ENCODE peak calls at places on chromosomes 11 and 22, in six cellular contexts. One of them, this sample, is unnamed.

GRCh38 chr11:68832476-68833176 is 9.1 kb downstream of the CPT1A start:
- DNase-seq in AG09309: peak; percentile 38
- DNase-seq in activated CD4-positive, alpha-beta T cell treated with anti-CD3 and anti-CD28 coated beads, Interleukin-2, amount 10 ng/mL, durations not matched to agents 7 days and 5 days: no peak
- DNase-seq in substantia nigra: no peak
- DNase-seq in stimulated activated CD8-positive, alpha-beta memory T cell treated with anti-CD3 and anti-CD28 coated beads, Interleukin-4, amount 100 ng/mL, for 48 hours: no peak
- DNase-seq in effector memory CD8-positive, alpha-beta T cell: no peak
- DNase-seq in this sample: no peak

GRCh38 chr11:111665779-111666178 is 63.5 kb downstream of the SIK2 start:
- DNase-seq in AG09309: no peak
- DNase-seq in activated CD4-positive, alpha-beta T cell treated with anti-CD3 and anti-CD28 coated beads, Interleukin-2, amount 10 ng/mL, durations not matched to agents 7 days and 5 days: peak; percentile 16
- DNase-seq in substantia nigra: no peak
- DNase-seq in stimulated activated CD8-positive, alpha-beta memory T cell treated with anti-CD3 and anti-CD28 coated beads, Interleukin-4, amount 100 ng/mL, for 48 hours: no peak
- DNase-seq in effector memory CD8-positive, alpha-beta T cell: no peak
- DNase-seq in this sample: peak; percentile 33

GRCh38 chr11:105000797-105001196 is 22.2 kb downstream of the CASP5 start:
- DNase-seq in AG09309: no peak
- DNase-seq in activated CD4-positive, alpha-beta T cell treated with anti-CD3 and anti-CD28 coated beads, Interleukin-2, amount 10 ng/mL, durations not matched to agents 7 days and 5 days: peak; percentile 58
- DNase-seq in substantia nigra: no peak
- DNase-seq in stimulated activated CD8-positive, alpha-beta memory T cell treated with anti-CD3 and anti-CD28 coated beads, Interleukin-4, amount 100 ng/mL, for 48 hours: peak; percentile 70
- DNase-seq in effector memory CD8-positive, alpha-beta T cell: peak; percentile 56
- DNase-seq in this sample: peak; percentile 56

GRCh38 chr22:42906605-42907338 is 49.7 kb upstream of the ARFGAP3 start:
- DNase-seq in AG09309: no peak
- DNase-seq in activated CD4-positive, alpha-beta T cell treated with anti-CD3 and anti-CD28 coated beads, Interleukin-2, amount 10 ng/mL, durations not matched to agents 7 days and 5 days: no peak
- DNase-seq in substantia nigra: no peak
- DNase-seq in stimulated activated CD8-positive, alpha-beta memory T cell treated with anti-CD3 and anti-CD28 coated beads, Interleukin-4, amount 100 ng/mL, for 48 hours: no peak
- DNase-seq in effector memory CD8-positive, alpha-beta T cell: no peak
- DNase-seq in this sample: no peak

GRCh38 chr22:27438271-27438980 is 363.1 kb downstream of the MN1 start:
- DNase-seq in AG09309: no peak
- DNase-seq in activated CD4-positive, alpha-beta T cell treated with anti-CD3 and anti-CD28 coated beads, Interleukin-2, amount 10 ng/mL, durations not matched to agents 7 days and 5 days: no peak
- DNase-seq in substantia nigra: no peak
- DNase-seq in stimulated activated CD8-positive, alpha-beta memory T cell treated with anti-CD3 and anti-CD28 coated beads, Interleukin-4, amount 100 ng/mL, for 48 hours: no peak
- DNase-seq in effector memory CD8-positive, alpha-beta T cell: no peak
- DNase-seq in this sample: no peak

GRCh38 chr11:115990004-115990447 is 485.8 kb upstream of the CADM1 start:
- DNase-seq in AG09309: no peak
- DNase-seq in activated CD4-positive, alpha-beta T cell treated with anti-CD3 and anti-CD28 coated beads, Interleukin-2, amount 10 ng/mL, durations not matched to agents 7 days and 5 days: no peak
- DNase-seq in substantia nigra: no peak
- DNase-seq in stimulated activated CD8-positive, alpha-beta memory T cell treated with anti-CD3 and anti-CD28 coated beads, Interleukin-4, amount 100 ng/mL, for 48 hours: peak; percentile 36
- DNase-seq in effector memory CD8-positive, alpha-beta T cell: no peak
- DNase-seq in this sample: no peak

GRCh38 chr11:4636136-4636535 is 1.1 kb upstream of the OR51D1 start:
- DNase-seq in AG09309: no peak
- DNase-seq in activated CD4-positive, alpha-beta T cell treated with anti-CD3 and anti-CD28 coated beads, Interleukin-2, amount 10 ng/mL, durations not matched to agents 7 days and 5 days: no peak
- DNase-seq in substantia nigra: no peak
- DNase-seq in stimulated activated CD8-positive, alpha-beta memory T cell treated with anti-CD3 and anti-CD28 coated beads, Interleukin-4, amount 100 ng/mL, for 48 hours: no peak
- DNase-seq in effector memory CD8-positive, alpha-beta T cell: no peak
- DNase-seq in this sample: no peak

GRCh38 chr11:105609832-105610781 is at the start of gene GRIA4:
- DNase-seq in AG09309: no peak
- DNase-seq in activated CD4-positive, alpha-beta T cell treated with anti-CD3 and anti-CD28 coated beads, Interleukin-2, amount 10 ng/mL, durations not matched to agents 7 days and 5 days: no peak
- DNase-seq in substantia nigra: peak; percentile 75
- DNase-seq in stimulated activated CD8-positive, alpha-beta memory T cell treated with anti-CD3 and anti-CD28 coated beads, Interleukin-4, amount 100 ng/mL, for 48 hours: peak; percentile 26
- DNase-seq in effector memory CD8-positive, alpha-beta T cell: no peak
- DNase-seq in this sample: no peak

GRCh38 chr11:47257518-47258316 is at the start of gene NR1H3:
- DNase-seq in AG09309: no peak
- DNase-seq in activated CD4-positive, alpha-beta T cell treated with anti-CD3 and anti-CD28 coated beads, Interleukin-2, amount 10 ng/mL, durations not matched to agents 7 days and 5 days: no peak
- DNase-seq in substantia nigra: no peak
- DNase-seq in stimulated activated CD8-positive, alpha-beta memory T cell treated with anti-CD3 and anti-CD28 coated beads, Interleukin-4, amount 100 ng/mL, for 48 hours: no peak
- DNase-seq in effector memory CD8-positive, alpha-beta T cell: no peak
- DNase-seq in this sample: peak; percentile 49

GRCh38 chr11:66914505-66914904 is 43.7 kb downstream of the PC start:
- DNase-seq in AG09309: no peak
- DNase-seq in activated CD4-positive, alpha-beta T cell treated with anti-CD3 and anti-CD28 coated beads, Interleukin-2, amount 10 ng/mL, durations not matched to agents 7 days and 5 days: no peak
- DNase-seq in substantia nigra: no peak
- DNase-seq in stimulated activated CD8-positive, alpha-beta memory T cell treated with anti-CD3 and anti-CD28 coated beads, Interleukin-4, amount 100 ng/mL, for 48 hours: no peak
- DNase-seq in effector memory CD8-positive, alpha-beta T cell: no peak
- DNase-seq in this sample: no peak

GRCh38 chr22:40341604-40342003 is 4.7 kb upstream of the ADSL start:
- DNase-seq in AG09309: no peak
- DNase-seq in activated CD4-positive, alpha-beta T cell treated with anti-CD3 and anti-CD28 coated beads, Interleukin-2, amount 10 ng/mL, durations not matched to agents 7 days and 5 days: no peak
- DNase-seq in substantia nigra: no peak
- DNase-seq in stimulated activated CD8-positive, alpha-beta memory T cell treated with anti-CD3 and anti-CD28 coated beads, Interleukin-4, amount 100 ng/mL, for 48 hours: no peak
- DNase-seq in effector memory CD8-positive, alpha-beta T cell: no peak
- DNase-seq in this sample: no peak

GRCh38 chr11:68933605-68934320 is 30.1 kb downstream of the IGHMBP2 start:
- DNase-seq in AG09309: no peak
- DNase-seq in activated CD4-positive, alpha-beta T cell treated with anti-CD3 and anti-CD28 coated beads, Interleukin-2, amount 10 ng/mL, durations not matched to agents 7 days and 5 days: no peak
- DNase-seq in substantia nigra: no peak
- DNase-seq in stimulated activated CD8-positive, alpha-beta memory T cell treated with anti-CD3 and anti-CD28 coated beads, Interleukin-4, amount 100 ng/mL, for 48 hours: no peak
- DNase-seq in effector memory CD8-positive, alpha-beta T cell: no peak
- DNase-seq in this sample: no peak

GRCh38 chr11:35735411-35735810 is 72.8 kb downstream of the TRIM44 start:
- DNase-seq in AG09309: no peak
- DNase-seq in activated CD4-positive, alpha-beta T cell treated with anti-CD3 and anti-CD28 coated beads, Interleukin-2, amount 10 ng/mL, durations not matched to agents 7 days and 5 days: no peak
- DNase-seq in substantia nigra: no peak
- DNase-seq in stimulated activated CD8-positive, alpha-beta memory T cell treated with anti-CD3 and anti-CD28 coated beads, Interleukin-4, amount 100 ng/mL, for 48 hours: no peak
- DNase-seq in effector memory CD8-positive, alpha-beta T cell: no peak
- DNase-seq in this sample: no peak

GRCh38 chr22:30288414-30289125 is 735 bp downstream of the CASTOR1 start:
- DNase-seq in AG09309: no peak
- DNase-seq in activated CD4-positive, alpha-beta T cell treated with anti-CD3 and anti-CD28 coated beads, Interleukin-2, amount 10 ng/mL, durations not matched to agents 7 days and 5 days: no peak
- DNase-seq in substantia nigra: no peak
- DNase-seq in stimulated activated CD8-positive, alpha-beta memory T cell treated with anti-CD3 and anti-CD28 coated beads, Interleukin-4, amount 100 ng/mL, for 48 hours: no peak
- DNase-seq in effector memory CD8-positive, alpha-beta T cell: no peak
- DNase-seq in this sample: peak; percentile 53

GRCh38 chr11:131229221-131229620 is 141.2 kb upstream of the NTM start:
- DNase-seq in AG09309: no peak
- DNase-seq in activated CD4-positive, alpha-beta T cell treated with anti-CD3 and anti-CD28 coated beads, Interleukin-2, amount 10 ng/mL, durations not matched to agents 7 days and 5 days: no peak
- DNase-seq in substantia nigra: no peak
- DNase-seq in stimulated activated CD8-positive, alpha-beta memory T cell treated with anti-CD3 and anti-CD28 coated beads, Interleukin-4, amount 100 ng/mL, for 48 hours: no peak
- DNase-seq in effector memory CD8-positive, alpha-beta T cell: no peak
- DNase-seq in this sample: no peak